ENCODE peak calls at places on chromosomes 3 and 15, in six cellular contexts. One of them, this sample, is unnamed.

GRCh38 chr3:126212629-126213375 is 32.4 kb upstream of the ALDH1L1 start:
- DNase-seq in HTR-8/SVneo: no peak
- DNase-seq in AML-193: no peak
- DNase-seq in GM13976: peak
- DNase-seq in lung microvascular endothelial cell: peak
- DNase-seq in activated naive CD4-positive, alpha-beta T cell treated with Interleukin-2 at 50 U/mL for 16 hours: no peak
- DNase-seq in this sample: no peak

GRCh38 chr3:177282028-177282655 is 84.9 kb upstream of the TBL1XR1 start:
- DNase-seq in HTR-8/SVneo: no peak
- DNase-seq in AML-193: no peak
- DNase-seq in GM13976: no peak
- DNase-seq in lung microvascular endothelial cell: no peak
- DNase-seq in activated naive CD4-positive, alpha-beta T cell treated with Interleukin-2 at 50 U/mL for 16 hours: no peak
- DNase-seq in this sample: no peak

GRCh38 chr15:79682851-79683288 is 213.9 kb downstream of the MTHFS start:
- DNase-seq in HTR-8/SVneo: no peak
- DNase-seq in AML-193: no peak
- DNase-seq in GM13976: no peak
- DNase-seq in lung microvascular endothelial cell: no peak
- DNase-seq in activated naive CD4-positive, alpha-beta T cell treated with Interleukin-2 at 50 U/mL for 16 hours: no peak
- DNase-seq in this sample: no peak

GRCh38 chr3:107235923-107236315 is 141.3 kb upstream of the CCDC54 start:
- DNase-seq in HTR-8/SVneo: peak
- DNase-seq in AML-193: peak
- DNase-seq in GM13976: peak
- DNase-seq in lung microvascular endothelial cell: peak
- DNase-seq in activated naive CD4-positive, alpha-beta T cell treated with Interleukin-2 at 50 U/mL for 16 hours: peak
- DNase-seq in this sample: peak

GRCh38 chr3:141738636-141739363 is 702 bp downstream of the RNF7 start:
- DNase-seq in HTR-8/SVneo: peak
- DNase-seq in AML-193: peak
- DNase-seq in GM13976: peak
- DNase-seq in lung microvascular endothelial cell: peak
- DNase-seq in activated naive CD4-positive, alpha-beta T cell treated with Interleukin-2 at 50 U/mL for 16 hours: peak
- DNase-seq in this sample: peak

GRCh38 chr3:47578119-47578630 is 490 bp downstream of the CSPG5 start:
- DNase-seq in HTR-8/SVneo: peak
- DNase-seq in AML-193: no peak
- DNase-seq in GM13976: peak
- DNase-seq in lung microvascular endothelial cell: peak
- DNase-seq in activated naive CD4-positive, alpha-beta T cell treated with Interleukin-2 at 50 U/mL for 16 hours: peak
- DNase-seq in this sample: peak

GRCh38 chr3:58994746-58995330 is 55.0 kb downstream of the CFAP20DC start:
- DNase-seq in HTR-8/SVneo: peak
- DNase-seq in AML-193: peak
- DNase-seq in GM13976: peak
- DNase-seq in lung microvascular endothelial cell: peak
- DNase-seq in activated naive CD4-positive, alpha-beta T cell treated with Interleukin-2 at 50 U/mL for 16 hours: no peak
- DNase-seq in this sample: peak

GRCh38 chr15:88624156-88624970 is 3.2 kb downstream of the AEN start:
- DNase-seq in HTR-8/SVneo: peak
- DNase-seq in AML-193: no peak
- DNase-seq in GM13976: peak
- DNase-seq in lung microvascular endothelial cell: peak
- DNase-seq in activated naive CD4-positive, alpha-beta T cell treated with Interleukin-2 at 50 U/mL for 16 hours: peak
- DNase-seq in this sample: no peak

GRCh38 chr3:73600293-73600938 is 24.3 kb downstream of the PDZRN3 start:
- DNase-seq in HTR-8/SVneo: no peak
- DNase-seq in AML-193: no peak
- DNase-seq in GM13976: no peak
- DNase-seq in lung microvascular endothelial cell: no peak
- DNase-seq in activated naive CD4-positive, alpha-beta T cell treated with Interleukin-2 at 50 U/mL for 16 hours: no peak
- DNase-seq in this sample: no peak

GRCh38 chr3:124034016-124034808 is 42.3 kb upstream of the ROPN1 start:
- DNase-seq in HTR-8/SVneo: no peak
- DNase-seq in AML-193: no peak
- DNase-seq in GM13976: peak
- DNase-seq in lung microvascular endothelial cell: no peak
- DNase-seq in activated naive CD4-positive, alpha-beta T cell treated with Interleukin-2 at 50 U/mL for 16 hours: peak
- DNase-seq in this sample: no peak